ENCODE peak calls at places on chromosome 11, in five cellular contexts. One of them, this sample, is unnamed.

GRCh38 chr11:126282742-126283591 is at the start of gene TIRAP:
- DNase-seq in ELF-1: peak
- DNase-seq in GM12865: peak
- DNase-seq in pancreas: peak
- DNase-seq in D341Med: peak
- DNase-seq in this sample: peak

GRCh38 chr11:132032555-132032954 is 662.1 kb downstream of the NTM start:
- DNase-seq in GM12865: no peak
- DNase-seq in ELF-1: no peak
- DNase-seq in D341Med: no peak
- DNase-seq in pancreas: no peak
- DNase-seq in this sample: no peak

GRCh38 chr11:76282106-76282630 is 75.9 kb upstream of the WNT11 start:
- DNase-seq in pancreas: peak
- DNase-seq in ELF-1: no peak
- DNase-seq in GM12865: no peak
- DNase-seq in D341Med: no peak
- DNase-seq in this sample: no peak

GRCh38 chr11:75068993-75069392 is 27.7 kb downstream of the OR2AT4 start:
- DNase-seq in GM12865: no peak
- DNase-seq in pancreas: no peak
- DNase-seq in ELF-1: no peak
- DNase-seq in D341Med: no peak
- DNase-seq in this sample: no peak

GRCh38 chr11:44484211-44484610 is 81.3 kb upstream of the CD82 start:
- DNase-seq in pancreas: no peak
- DNase-seq in GM12865: peak
- DNase-seq in D341Med: peak
- DNase-seq in ELF-1: peak
- DNase-seq in this sample: peak

GRCh38 chr11:10575999-10576398 is 7.5 kb upstream of the LYVE1 start:
- DNase-seq in GM12865: no peak
- DNase-seq in pancreas: no peak
- DNase-seq in D341Med: no peak
- DNase-seq in ELF-1: no peak
- DNase-seq in this sample: no peak

GRCh38 chr11:64150481-64151239 is 15.3 kb downstream of the MACROD1 start:
- DNase-seq in pancreas: peak
- DNase-seq in ELF-1: no peak
- DNase-seq in GM12865: no peak
- DNase-seq in D341Med: no peak
- DNase-seq in this sample: no peak

GRCh38 chr11:126997196-126997595 is 3.4 kb downstream of the KIRREL3 start:
- DNase-seq in ELF-1: no peak
- DNase-seq in D341Med: no peak
- DNase-seq in GM12865: no peak
- DNase-seq in pancreas: no peak
- DNase-seq in this sample: no peak